ENCODE peak calls at places on chromosomes 13 and 19, in ten cellular contexts. A is lower leg skin; Z is KG1; T is ELR; H is stimulated activated CD4-positive, alpha-beta T cell treated with anti-CD3 and anti-CD28 coated beads, Interleukin-2, amount 100 ng/mL, for 48 hours; L is fibroblast of the conjunctiva; O is hypothalamus; Y is stimulated activated CD8-positive, alpha-beta memory T cell treated with anti-CD3 and anti-CD28 coated beads, Interleukin-7, amount 100 ng/mL, for 1 hour; N is NCI-H2081; U is NCI-H460. V is an unnamed sample.

GRCh38 chr13:113820813-113821651 is 42.8 kb downstream of the GAS6 start:
- DNase-seq in T (peak), L (peak), N (peak), Y (no peak), U (peak), A (peak), O (peak), Z (no peak), H (no peak), V (no peak)

GRCh38 chr19:39498262-39499081 is at the start of gene DLL3:
- DNase-seq in Y (no peak), O (no peak), T (peak), N (peak), U (no peak), L (no peak), Z (no peak), H (no peak), A (no peak), V (no peak)

GRCh38 chr19:5951338-5951861 is 26.5 kb downstream of the RANBP3 start:
- DNase-seq in Z (no peak), A (no peak), L (no peak), Y (no peak), U (no peak), H (no peak), T (no peak), O (no peak), N (no peak), V (no peak)

GRCh38 chr13:32164622-32165268 is 133.2 kb downstream of the FRY start:
- DNase-seq in T (peak), O (no peak), N (peak), Z (no peak), A (no peak), L (peak), Y (no peak), H (no peak), U (peak), V (no peak)

GRCh38 chr19:33796164-33797100 is at the start of gene KCTD15:
- DNase-seq in L (no peak), Y (no peak), H (peak), U (no peak), Z (peak), O (peak), N (peak), T (peak), A (no peak), V (no peak)

GRCh38 chr19:13176345-13176744 is 26.1 kb downstream of the IER2 start:
- DNase-seq in A (no peak), T (no peak), U (no peak), Y (no peak), O (no peak), H (no peak), L (no peak), Z (no peak), N (no peak), V (no peak)

GRCh38 chr19:47056416-47056815 is 8.0 kb upstream of the TMEM160 start:
- DNase-seq in T (no peak), N (no peak), L (no peak), A (no peak), U (no peak), O (no peak), Y (no peak), H (no peak), Z (no peak), V (no peak)

GRCh38 chr13:29799041-29799440 is 51.4 kb downstream of the UBL3 start:
- DNase-seq in U (no peak), T (no peak), Z (no peak), H (no peak), O (no peak), L (no peak), N (no peak), A (no peak), Y (no peak), V (no peak)

GRCh38 chr13:33322474-33322827 is 36.9 kb upstream of the STARD13 start:
- DNase-seq in A (no peak), L (peak), Y (no peak), H (no peak), O (no peak), T (peak), Z (no peak), U (no peak), N (no peak), V (no peak)

GRCh38 chr19:55479451-55480230 is 3.2 kb downstream of the ZNF628 start:
- DNase-seq in U (no peak), Z (no peak), H (no peak), N (no peak), O (no peak), A (no peak), T (no peak), L (no peak), Y (no peak), V (no peak)

GRCh38 chr13:69950160-69950559 is 157.5 kb upstream of the ATXN8OS start:
- DNase-seq in L (no peak), N (no peak), O (no peak), H (no peak), T (no peak), Z (no peak), A (no peak), U (no peak), Y (no peak), V (no peak)